ENCODE peak calls at places on chromosomes 2 and 18, in nine cellular contexts. X is AG10803; O is skeletal muscle cell; Q is left lung; W is spleen; Y is left ventricle myocardium inferior; R is testis; U is effector memory CD4-positive, alpha-beta T cell; P is fibroblast of lung. T is an unnamed sample.

GRCh38 chr2:196718796-196719564 is 79.5 kb downstream of the CCDC150 start:
- DNase-seq in X (peak; percentile 81), O (peak; percentile 75), Q (peak; percentile 76), W (no peak), Y (no peak), R (peak; percentile 18), U (no peak), P (peak; percentile 86), T (no peak)

GRCh38 chr2:11533278-11534077 is at the start of gene GREB1:
- DNase-seq in X (peak; percentile 10), O (no peak), Q (no peak), W (no peak), Y (no peak), R (peak; percentile 82), U (no peak), P (peak; percentile 91), T (no peak)

GRCh38 chr2:136828774-136829173 is 63.4 kb downstream of the THSD7B start:
- DNase-seq in X (no peak), O (no peak), Q (no peak), W (no peak), Y (no peak), R (no peak), U (no peak), P (no peak), T (no peak)

GRCh38 chr18:26654173-26655009 is 106.0 kb upstream of the KCTD1 start:
- DNase-seq in X (no peak), O (no peak), Q (no peak), W (no peak), Y (no peak), R (no peak), U (no peak), P (peak; percentile 1), T (no peak)

GRCh38 chr2:32780961-32781360 is 153.1 kb downstream of the TTC27 start:
- DNase-seq in X (no peak), O (no peak), Q (no peak), W (no peak), Y (no peak), R (no peak), U (no peak), P (peak; percentile 42), T (no peak)

GRCh38 chr2:157931542-157931941 is 55.4 kb upstream of the ACVR1 start:
- DNase-seq in X (no peak), O (no peak), Q (no peak), W (no peak), Y (no peak), R (no peak), U (no peak), P (no peak), T (no peak)

GRCh38 chr18:48022531-48023330 is 92.3 kb upstream of the SMAD2 start:
- DNase-seq in X (peak; percentile 59), O (peak; percentile 11), Q (no peak), W (no peak), Y (no peak), R (no peak), U (no peak), P (peak; percentile 66), T (peak; percentile 74)

GRCh38 chr18:47253101-47253654 is 1.7 kb upstream of the SKOR2 start:
- DNase-seq in X (no peak), O (no peak), Q (no peak), W (no peak), Y (no peak), R (no peak), U (no peak), P (no peak), T (no peak)

GRCh38 chr2:96923810-96924774 is 54.2 kb upstream of the SEMA4C start:
- DNase-seq in X (no peak), O (no peak), Q (peak; percentile 38), W (no peak), Y (no peak), R (no peak), U (no peak), P (no peak), T (no peak)

GRCh38 chr18:23735021-23735464 is 45.8 kb downstream of the LAMA3 start:
- DNase-seq in X (no peak), O (peak; percentile 51), Q (no peak), W (no peak), Y (no peak), R (no peak), U (no peak), P (peak; percentile 43), T (no peak)

DNA sequence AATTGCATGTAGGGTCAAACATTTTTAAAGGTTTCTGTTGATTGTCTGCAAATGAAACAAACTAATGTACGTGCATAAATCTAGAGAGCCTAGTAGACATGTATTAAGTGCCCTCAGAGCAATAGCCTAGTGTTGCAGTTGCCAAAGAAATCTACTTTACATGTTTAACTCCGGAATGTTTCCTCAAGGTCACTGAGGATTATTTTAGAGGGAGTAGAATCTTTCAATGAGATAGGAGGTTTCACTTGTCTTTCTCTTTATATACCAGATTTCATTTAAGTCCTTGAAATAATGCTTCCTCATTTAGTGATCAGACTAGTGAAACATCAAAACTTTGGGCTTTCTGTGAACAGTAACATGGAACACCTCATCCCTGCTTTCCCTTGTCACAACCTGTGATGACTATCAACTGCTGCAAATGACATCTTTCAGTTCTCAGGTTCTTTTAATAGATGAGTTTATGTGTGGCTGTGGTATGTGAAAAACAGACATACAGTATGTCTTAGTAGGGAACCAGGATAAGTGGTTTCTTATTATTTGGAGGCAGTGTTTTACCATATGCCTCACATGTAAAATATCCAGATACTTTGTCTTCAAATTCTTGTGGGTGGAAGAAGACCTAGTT is 5.5 kb downstream of the UBE2E3 start:
- DNase-seq in X (no peak), O (no peak), Q (no peak), W (no peak), Y (no peak), R (no peak), U (no peak), P (no peak), T (no peak)
- H3K4me3 ChIP-seq in X (no peak overlapping the region), O (no peak overlapping the region), Q (no peak overlapping the region), W (no peak overlapping the region), Y (no peak overlapping the region), R (no peak overlapping the region), U (no peak overlapping the region), P (peak overlapping the region; percentile 21), T (no peak overlapping the region)

GRCh38 chr2:206263959-206264603 is 10.4 kb upstream of the ZDBF2 start:
- DNase-seq in X (no peak), O (no peak), Q (no peak), W (no peak), Y (no peak), R (no peak), U (no peak), P (no peak), T (no peak)
- H3K4me3 ChIP-seq in X (no peak overlapping the region), O (no peak overlapping the region), Q (no peak overlapping the region), W (no peak overlapping the region), Y (no peak overlapping the region), R (no peak overlapping the region), U (no peak overlapping the region), P (no peak overlapping the region), T (no peak overlapping the region)

GRCh38 chr2:99275882-99276281 is 20.4 kb upstream of the LYG2 start:
- DNase-seq in X (no peak), O (no peak), Q (no peak), W (no peak), Y (no peak), R (no peak), U (no peak), P (no peak), T (no peak)

GRCh38 chr2:99279969-99280695 is 20.9 kb downstream of the LYG1 start:
- DNase-seq in X (peak; percentile 23), O (no peak), Q (no peak), W (no peak), Y (no peak), R (no peak), U (no peak), P (no peak), T (no peak)

GRCh38 chr2:99278793-99279291 is 22.2 kb downstream of the LYG1 start:
- DNase-seq in X (peak; percentile 86), O (peak; percentile 81), Q (no peak), W (no peak), Y (no peak), R (no peak), U (no peak), P (peak; percentile 74), T (no peak)
- H3K4me3 ChIP-seq in X (peak overlapping the region; percentile 42), O (peak overlapping the region; percentile 14), Q (no peak overlapping the region), W (no peak overlapping the region), Y (no peak overlapping the region), R (no peak overlapping the region), U (no peak overlapping the region), P (peak overlapping the region; percentile 10), T (no peak overlapping the region)

DNA sequence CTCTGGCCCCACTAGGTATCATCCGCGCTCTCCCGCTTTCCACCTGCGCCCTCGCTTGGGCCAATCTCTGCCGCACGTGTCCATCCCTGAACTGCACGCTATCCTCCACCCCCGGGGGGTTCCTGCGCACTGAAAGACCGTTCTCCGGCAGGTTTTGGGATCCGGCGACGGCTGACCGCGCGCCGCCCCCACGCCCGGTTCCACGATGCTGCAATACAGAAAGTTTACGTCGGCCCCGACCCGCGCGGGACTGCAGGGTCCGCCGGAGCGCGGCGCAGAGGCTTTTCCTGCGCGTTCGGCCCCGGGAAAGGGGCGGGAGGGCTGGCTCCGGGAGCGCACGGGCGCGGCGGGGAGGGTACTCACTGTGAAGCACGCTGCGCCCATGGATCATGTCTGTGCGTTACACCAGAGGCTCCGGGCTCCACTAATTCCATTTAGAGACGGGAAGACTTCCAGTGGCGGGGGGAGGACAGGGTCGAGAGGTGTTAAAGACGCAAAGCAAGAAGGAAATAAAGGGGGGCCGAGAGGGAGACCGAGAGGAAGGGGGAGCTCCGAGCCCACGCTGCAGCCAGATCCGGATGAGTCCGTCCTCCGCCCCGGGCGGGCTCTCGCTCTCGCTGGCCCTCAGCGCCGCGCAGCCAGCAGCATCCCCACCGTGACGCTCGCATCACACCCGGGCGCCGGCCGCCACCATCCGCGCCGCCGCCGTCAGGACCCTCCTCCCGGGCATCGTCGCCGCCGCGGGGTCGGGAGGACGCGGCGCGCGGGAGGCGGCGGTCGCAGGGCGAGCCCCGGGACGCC is 686 bp downstream of the NETO1 start:
- DNase-seq in X (no peak), O (no peak), Q (peak; percentile 64), W (peak; percentile 77), Y (no peak), R (no peak), U (no peak), P (no peak), T (no peak)
- H3K4me3 ChIP-seq in X (peak overlapping the region; percentile 15), O (peak overlapping the region; percentile 47), Q (no peak overlapping the region), W (peak overlapping the region; percentile 38), Y (peak overlapping the region; percentile 62), R (peak overlapping the region; percentile 44), U (no peak overlapping the region), P (no peak overlapping the region), T (no peak overlapping the region)

GRCh38 chr18:50559750-50560680 is at the start of gene MAPK4:
- DNase-seq in X (peak; percentile 8), O (no peak), Q (peak; percentile 86), W (peak; percentile 72), Y (peak; percentile 59), R (peak; percentile 57), U (no peak), P (peak; percentile 2), T (no peak)
- H3K4me3 ChIP-seq in X (peak within 1 kb of the TSS; percentile 20), O (peak within 1 kb of the TSS; percentile 46), Q (peak within 1 kb of the TSS; percentile 43), W (peak within 1 kb of the TSS; percentile 41), Y (peak within 1 kb of the TSS; percentile 80), R (peak within 1 kb of the TSS; percentile 52), U (peak within 1 kb of the TSS; percentile 50), P (peak within 1 kb of the TSS; percentile 42), T (peak within 1 kb of the TSS; percentile 10)

GRCh38 chr2:237497820-237498128 is 10.7 kb downstream of the MLPH start:
- DNase-seq in X (peak; percentile 82), O (peak; percentile 87), Q (no peak), W (peak; percentile 42), Y (no peak), R (peak; percentile 89), U (no peak), P (peak; percentile 86), T (peak; percentile 95)
- H3K4me3 ChIP-seq in X (peak overlapping the region; percentile 29), O (no peak overlapping the region), Q (no peak overlapping the region), W (no peak overlapping the region), Y (no peak overlapping the region), R (no peak overlapping the region), U (no peak overlapping the region), P (no peak overlapping the region), T (no peak overlapping the region)

GRCh38 chr18:710418-711300 is 1.8 kb downstream of the ENOSF1 start:
- DNase-seq in X (no peak), O (no peak), Q (no peak), W (no peak), Y (no peak), R (no peak), U (no peak), P (no peak), T (no peak)
- H3K4me3 ChIP-seq in X (peak overlapping the region; percentile 78), O (peak overlapping the region; percentile 69), Q (peak overlapping the region; percentile 62), W (peak overlapping the region; percentile 57), Y (peak overlapping the region; percentile 75), R (peak overlapping the region; percentile 65), U (peak overlapping the region; percentile 73), P (peak overlapping the region; percentile 93), T (no peak overlapping the region)